ENCODE peak calls at places on chromosomes 3 and 15, in eight cellular contexts. Q, S, K, M, I, F, P and W are unnamed samples. For H3K4me1, the result is how much of the 10 kb centered on the place peaks cover.

GRCh38 chr3:164023480-164023879 is 1054.8 kb downstream of the SI start:
- DNase-seq in P (no peak), S (no peak), I (no peak), M (no peak), F (no peak), Q (no peak), K (no peak), W (no peak)

GRCh38 chr3:46110701-46111493 is 83.6 kb upstream of the XCR1 start:
- DNase-seq in I (no peak), M (no peak), K (peak), S (no peak), P (peak), Q (peak), F (no peak), W (peak)

GRCh38 chr3:197224034-197224444 is 74.4 kb downstream of the DLG1 start:
- DNase-seq in S (peak), F (peak), K (peak), I (no peak), M (peak), Q (peak), P (peak), W (peak)

GRCh38 chr3:362939-363338 is 166.4 kb downstream of the CHL1 start:
- DNase-seq in S (no peak), M (no peak), K (no peak), I (no peak), F (no peak), P (no peak), Q (no peak), W (no peak)

GRCh38 chr3:128349963-128350599 is 116.6 kb downstream of the DNAJB8 start:
- DNase-seq in Q (no peak), F (no peak), I (no peak), P (no peak), S (no peak), M (no peak), K (no peak), W (no peak)

GRCh38 chr15:60353245-60353940 is 44.4 kb downstream of the ANXA2 start:
- DNase-seq in P (peak), M (no peak), S (no peak), I (no peak), F (no peak), K (no peak), Q (no peak), W (no peak)

GRCh38 chr3:149813367-149814281 is 609 bp downstream of the RNF13 start:
- DNase-seq in F (peak), P (peak), K (peak), S (peak), I (peak), Q (no peak), M (peak), W (peak)

GRCh38 chr3:45947361-45947760 is 4.1 kb downstream of the CXCR6 start:
- DNase-seq in K (no peak), S (no peak), F (no peak), P (no peak), I (no peak), M (no peak), Q (no peak), W (no peak)

GRCh38 chr15:31359722-31360111 is 33.1 kb downstream of the KLF13 start:
- DNase-seq in F (no peak), Q (no peak), I (no peak), M (no peak), K (peak), S (no peak), P (no peak), W (no peak)

GRCh38 chr15:94607176-94607654 is 375.9 kb downstream of the MCTP2 start:
- DNase-seq in F (peak), I (no peak), K (no peak), Q (no peak), S (no peak), M (no peak), P (no peak), W (no peak)

GRCh38 chr3:77407454-77407853 is 367.6 kb downstream of the ROBO2 start:
- DNase-seq in M (peak), S (peak), Q (no peak), K (no peak), I (no peak), F (no peak), P (no peak), W (no peak)

GRCh38 chr3:81769271-81769670 is 7.8 kb upstream of the GBE1 start:
- DNase-seq in Q (no peak), S (no peak), M (no peak), F (no peak), K (no peak), P (no peak), I (no peak), W (no peak)

DNA sequence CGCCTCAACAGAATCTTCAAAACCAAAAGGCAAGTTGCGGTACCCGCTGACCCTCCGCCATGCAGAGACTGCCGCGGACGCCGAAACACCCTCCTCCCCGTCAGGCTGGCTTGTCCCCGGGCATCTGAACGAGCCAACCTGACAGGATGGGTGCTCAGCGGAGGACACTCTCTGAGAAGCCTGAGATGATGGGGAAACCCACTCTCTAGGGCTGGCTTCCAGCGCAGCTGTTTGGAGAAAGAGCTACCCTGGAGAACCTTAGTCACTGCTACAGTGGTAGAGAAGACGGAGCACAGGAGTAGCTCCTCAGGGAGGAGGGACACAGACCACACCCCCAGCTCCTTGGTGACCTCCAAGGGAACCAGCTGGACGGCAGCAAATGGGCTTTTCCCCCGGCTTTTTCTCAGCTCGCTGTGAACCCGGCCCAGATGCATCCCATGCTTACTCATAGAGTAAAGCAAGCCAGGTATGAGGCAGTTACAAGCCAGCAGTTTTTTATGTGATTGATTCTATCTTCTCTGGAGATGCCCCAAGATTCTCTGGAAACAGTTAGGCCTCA is 38.9 kb downstream of the FAM174B start:
- DNase-seq in P (peak), F (peak), K (no peak), S (no peak), Q (no peak), M (no peak), I (no peak), W (no peak)
- H3K9ac ChIP-seq in P (peak), F (no peak), K (no peak), S (no peak), Q (no peak), M (no peak), I (no peak), W (no peak)

GRCh38 chr3:15269091-15269989 is 63.0 kb downstream of the SH3BP5 start:
- DNase-seq in Q (peak), M (no peak), K (no peak), I (peak), P (peak), F (peak), S (no peak), W (no peak)
- H3K4me1 ChIP-seq in Q (under half), M (under half), K (under half), I (under half), P (under half), F (under half), S (under half), W (under half)

GRCh38 chr15:101637549-101638318 is 14.4 kb downstream of the TM2D3 start:
- DNase-seq in P (peak), M (no peak), F (no peak), S (no peak), I (no peak), K (no peak), Q (no peak), W (no peak)

GRCh38 chr15:101641134-101641764 is 10.9 kb downstream of the TM2D3 start:
- DNase-seq in F (peak), Q (peak), K (peak), M (peak), P (peak), I (peak), S (peak), W (peak)

GRCh38 chr15:101641894-101642293 is 10.3 kb downstream of the TM2D3 start:
- DNase-seq in I (no peak), Q (no peak), K (peak), F (peak), P (no peak), S (no peak), M (no peak), W (no peak)

GRCh38 chr15:101646652-101647051 is 5.5 kb downstream of the TM2D3 start:
- DNase-seq in I (no peak), S (no peak), K (no peak), F (no peak), Q (no peak), P (no peak), M (no peak), W (no peak)

DNA sequence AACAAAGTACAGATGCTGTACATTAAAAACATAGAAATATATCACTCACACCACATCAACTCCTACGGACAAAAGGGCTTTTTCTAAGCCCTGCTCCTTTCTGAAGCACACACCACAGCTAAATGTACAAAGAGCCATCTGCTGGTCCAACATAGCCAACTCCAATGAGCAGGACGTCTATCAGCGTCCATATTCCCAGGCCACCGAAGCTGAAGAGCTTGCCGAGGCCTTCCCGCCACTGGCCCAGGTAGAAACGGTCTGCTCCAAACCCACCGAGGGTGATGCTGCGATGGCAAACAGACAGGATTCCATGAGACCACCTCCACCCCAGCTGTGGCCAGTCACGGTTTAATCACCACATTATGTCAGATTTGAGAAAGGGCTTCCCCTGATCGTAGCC is 9.8 kb downstream of the TM2D3 start:
- DNase-seq in M (no peak), S (no peak), K (no peak), Q (no peak), I (no peak), P (no peak), F (peak), W (no peak)
- H2AFZ ChIP-seq in M (no peak), S (no peak), K (no peak), Q (no peak), I (no peak), P (no peak), F (peak), W (no peak)

GRCh38 chr3:194124221-194124620 is 11.7 kb upstream of the HES1 start:
- DNase-seq in M (no peak), F (no peak), Q (no peak), K (no peak), I (no peak), S (no peak), P (no peak), W (no peak)

GRCh38 chr3:194121881-194122280 is 14.1 kb upstream of the HES1 start:
- DNase-seq in M (no peak), P (peak), K (no peak), Q (no peak), S (no peak), F (peak), I (no peak), W (no peak)

GRCh38 chr3:194125474-194125873 is 10.5 kb upstream of the HES1 start:
- DNase-seq in Q (no peak), F (no peak), M (no peak), K (no peak), I (no peak), S (no peak), P (no peak), W (no peak)

GRCh38 chr3:194120789-194121770 is 14.9 kb upstream of the HES1 start:
- DNase-seq in F (no peak), K (no peak), S (no peak), M (no peak), P (no peak), I (no peak), Q (no peak), W (peak)

DNA sequence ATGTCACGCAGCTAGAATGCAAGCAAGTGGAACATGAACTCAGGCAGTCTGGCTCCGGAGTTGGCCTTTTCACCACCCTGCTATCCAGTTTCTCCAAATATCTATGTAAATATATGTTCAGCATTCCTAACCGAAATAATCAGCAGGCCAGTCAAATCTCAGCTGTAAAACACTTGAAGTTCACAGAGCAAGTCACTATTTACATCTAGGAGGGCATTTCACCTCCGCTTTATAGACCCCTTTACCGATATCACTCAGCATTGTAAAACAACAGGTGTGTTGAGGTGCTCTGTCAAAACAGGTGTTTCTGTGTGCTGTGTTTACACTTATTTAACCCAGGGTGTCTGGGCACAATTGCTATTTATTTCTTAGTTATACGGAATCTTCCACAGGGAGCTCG is 12.2 kb upstream of the HES1 start:
- DNase-seq in K (no peak), S (no peak), M (no peak), F (no peak), Q (no peak), P (no peak), I (no peak), W (no peak)
- H3K9ac ChIP-seq in K (no peak), S (no peak), M (no peak), F (no peak), Q (no peak), P (no peak), I (no peak), W (no peak)

GRCh38 chr3:58534592-58535494 is 2.1 kb downstream of the ACOX2 start:
- DNase-seq in P (no peak), F (no peak), I (no peak), S (no peak), K (no peak), M (no peak), Q (no peak), W (no peak)
- H3K4me1 ChIP-seq in P (under half), F (under half), I (under half), S (under half), K (under half), M (under half), Q (under half), W (under half)